ENCODE peak calls at places on chromosome 10, in six cellular contexts. X is activated CD8-positive, alpha-beta T cell treated with anti-CD3 and anti-CD28 coated beads for 36 hours; F is RWPE1; I is GM13976; U is ACHN; M is NCI-H2227 treated with DMSO at 0.1 percent for 48 hours. B is an unnamed sample.

GRCh38 chr10:119377431-119377830 is 165.1 kb downstream of the RGS10 start:
- DNase-seq in X (no peak), F (no peak), I (no peak), U (no peak), M (no peak), B (no peak)

GRCh38 chr10:11615396-11615795 is 3.9 kb upstream of the USP6NL start:
- DNase-seq in X (no peak), F (no peak), I (no peak), U (no peak), M (no peak), B (no peak)

GRCh38 chr10:8438603-8439002 is 384.1 kb downstream of the GATA3 start:
- DNase-seq in X (peak), F (no peak), I (no peak), U (no peak), M (no peak), B (no peak)

GRCh38 chr10:95285556-95285955 is 5.2 kb downstream of the PDLIM1 start:
- DNase-seq in X (no peak), F (no peak), I (no peak), U (no peak), M (no peak), B (no peak)

GRCh38 chr10:52668024-52668423 is 104.6 kb downstream of the MBL2 start:
- DNase-seq in X (no peak), F (no peak), I (no peak), U (no peak), M (no peak), B (no peak)

GRCh38 chr10:49071221-49071761 is 44.0 kb downstream of the VSTM4 start:
- DNase-seq in X (no peak), F (peak), I (no peak), U (no peak), M (no peak), B (no peak)

GRCh38 chr10:51667992-51668689 is 31.3 kb downstream of the CSTF2T start:
- DNase-seq in X (no peak), F (no peak), I (no peak), U (no peak), M (no peak), B (no peak)

GRCh38 chr10:78931333-78932083 is 137.3 kb upstream of the ZMIZ1 start:
- DNase-seq in X (no peak), F (no peak), I (no peak), U (peak), M (peak), B (no peak)

GRCh38 chr10:46305430-46305808 is 18.6 kb downstream of the ANTXRL start:
- DNase-seq in X (no peak), F (no peak), I (no peak), U (no peak), M (no peak), B (no peak)

GRCh38 chr10:88987243-88987726 is 3.3 kb upstream of the FAS start:
- DNase-seq in X (peak), F (no peak), I (no peak), U (no peak), M (no peak), B (no peak)

GRCh38 chr10:73043319-73043718 is 53.3 kb downstream of the P4HA1 start:
- DNase-seq in X (no peak), F (no peak), I (no peak), U (no peak), M (no peak), B (no peak)

GRCh38 chr10:78798976-78799730 is 269.6 kb upstream of the ZMIZ1 start:
- DNase-seq in X (no peak), F (no peak), I (no peak), U (no peak), M (no peak), B (no peak)

GRCh38 chr10:31808258-31809218 is 120.1 kb downstream of the ARHGAP12 start:
- DNase-seq in X (peak), F (no peak), I (peak), U (peak), M (peak), B (peak)

GRCh38 chr10:89466599-89467035 is 52.2 kb downstream of the IFIT5 start:
- DNase-seq in X (no peak), F (peak), I (no peak), U (peak), M (peak), B (no peak)

GRCh38 chr10:60937784-60938654 is 6.0 kb downstream of the RHOBTB1 start:
- DNase-seq in X (no peak), F (no peak), I (no peak), U (peak), M (no peak), B (no peak)

GRCh38 chr10:34491666-34492065 is 323.4 kb downstream of the PARD3 start:
- DNase-seq in X (no peak), F (no peak), I (no peak), U (no peak), M (no peak), B (no peak)

GRCh38 chr10:97454330-97455036 is 8.5 kb downstream of the ZDHHC16 start:
- DNase-seq in X (peak), F (no peak), I (no peak), U (no peak), M (no peak), B (no peak)

GRCh38 chr10:22410394-22410793 is 65.1 kb downstream of the SPAG6 start:
- DNase-seq in X (no peak), F (no peak), I (no peak), U (no peak), M (no peak), B (no peak)

GRCh38 chr10:44704616-44705015 is 206.5 kb upstream of the TMEM72 start:
- DNase-seq in X (no peak), F (no peak), I (no peak), U (no peak), M (no peak), B (no peak)

GRCh38 chr10:72330059-72330426 is 24.7 kb downstream of the DNAJB12 start:
- DNase-seq in X (no peak), F (no peak), I (no peak), U (no peak), M (no peak), B (no peak)

GRCh38 chr10:56095506-56096225 is 265.4 kb downstream of the ZWINT start:
- DNase-seq in X (no peak), F (no peak), I (no peak), U (no peak), M (no peak), B (no peak)

GRCh38 chr10:101879456-101880189 is 36.0 kb upstream of the KCNIP2 start:
- DNase-seq in X (no peak), F (no peak), I (no peak), U (no peak), M (no peak), B (no peak)

GRCh38 chr10:5557799-5558771 is 33.3 kb downstream of the CALML3 start:
- DNase-seq in X (no peak), F (no peak), I (no peak), U (no peak), M (no peak), B (no peak)

GRCh38 chr10:78920011-78920410 is 148.8 kb upstream of the ZMIZ1 start:
- DNase-seq in X (no peak), F (no peak), I (no peak), U (no peak), M (no peak), B (no peak)